ENCODE peak calls at places on chromosomes 1 and 21, in ten cellular contexts. F, Y, E, C, U, O, N, B, R and X are unnamed samples.

GRCh38 chr1:151314137-151314875 is 12.9 kb downstream of the PI4KB start:
- DNase-seq in F (peak; percentile 51), Y (no peak), E (peak; percentile 15), C (peak; percentile 78), U (no peak), O (peak; percentile 96), N (peak; percentile 32), B (peak; percentile 52), R (peak; percentile 85), X (no peak)

GRCh38 chr1:112686417-112686816 is 12.0 kb downstream of the MOV10 start:
- DNase-seq in F (no peak), Y (no peak), E (no peak), C (no peak), U (no peak), O (peak; percentile 52), N (no peak), B (peak; percentile 63), R (no peak), X (no peak)

GRCh38 chr1:224619209-224619608 is 3.1 kb downstream of the CNIH3 start:
- DNase-seq in F (no peak), Y (no peak), E (no peak), C (no peak), U (no peak), O (no peak), N (no peak), B (no peak), R (no peak), X (no peak)

GRCh38 chr21:14736162-14736561 is 190.0 kb upstream of the SAMSN1 start:
- DNase-seq in F (no peak), Y (no peak), E (no peak), C (no peak), U (no peak), O (no peak), N (no peak), B (no peak), R (no peak), X (no peak)

GRCh38 chr1:184150776-184151531 is 99.4 kb downstream of the TSEN15 start:
- DNase-seq in F (no peak), Y (no peak), E (no peak), C (no peak), U (no peak), O (peak; percentile 48), N (no peak), B (no peak), R (peak; percentile 42), X (no peak)

GRCh38 chr1:152380932-152381331 is 21.1 kb upstream of the FLG2 start:
- DNase-seq in F (no peak), Y (no peak), E (no peak), C (no peak), U (no peak), O (no peak), N (no peak), B (no peak), R (no peak), X (no peak)

GRCh38 chr1:213697192-213697802 is 290.5 kb upstream of the PROX1 start:
- DNase-seq in F (no peak), Y (no peak), E (no peak), C (no peak), U (no peak), O (no peak), N (no peak), B (no peak), R (no peak), X (no peak)

GRCh38 chr21:28769683-28770082 is 223.0 kb downstream of the LTN1 start:
- DNase-seq in F (no peak), Y (no peak), E (no peak), C (no peak), U (no peak), O (peak; percentile 63), N (peak; percentile 16), B (no peak), R (no peak), X (no peak)

GRCh38 chr1:230869499-230869898 is 1.2 kb upstream of the C1orf198 start:
- DNase-seq in F (no peak), Y (no peak), E (no peak), C (no peak), U (no peak), O (peak; percentile 69), N (no peak), B (no peak), R (no peak), X (no peak)
- H3K4me3 ChIP-seq in F (peak overlapping the region; percentile 85), Y (peak overlapping the region; percentile 79), E (peak overlapping the region; percentile 62), C (no peak overlapping the region), U (no peak overlapping the region), O (peak overlapping the region; percentile 62), N (no peak overlapping the region), B (no peak overlapping the region), R (peak overlapping the region; percentile 85), X (no peak overlapping the region)

DNA sequence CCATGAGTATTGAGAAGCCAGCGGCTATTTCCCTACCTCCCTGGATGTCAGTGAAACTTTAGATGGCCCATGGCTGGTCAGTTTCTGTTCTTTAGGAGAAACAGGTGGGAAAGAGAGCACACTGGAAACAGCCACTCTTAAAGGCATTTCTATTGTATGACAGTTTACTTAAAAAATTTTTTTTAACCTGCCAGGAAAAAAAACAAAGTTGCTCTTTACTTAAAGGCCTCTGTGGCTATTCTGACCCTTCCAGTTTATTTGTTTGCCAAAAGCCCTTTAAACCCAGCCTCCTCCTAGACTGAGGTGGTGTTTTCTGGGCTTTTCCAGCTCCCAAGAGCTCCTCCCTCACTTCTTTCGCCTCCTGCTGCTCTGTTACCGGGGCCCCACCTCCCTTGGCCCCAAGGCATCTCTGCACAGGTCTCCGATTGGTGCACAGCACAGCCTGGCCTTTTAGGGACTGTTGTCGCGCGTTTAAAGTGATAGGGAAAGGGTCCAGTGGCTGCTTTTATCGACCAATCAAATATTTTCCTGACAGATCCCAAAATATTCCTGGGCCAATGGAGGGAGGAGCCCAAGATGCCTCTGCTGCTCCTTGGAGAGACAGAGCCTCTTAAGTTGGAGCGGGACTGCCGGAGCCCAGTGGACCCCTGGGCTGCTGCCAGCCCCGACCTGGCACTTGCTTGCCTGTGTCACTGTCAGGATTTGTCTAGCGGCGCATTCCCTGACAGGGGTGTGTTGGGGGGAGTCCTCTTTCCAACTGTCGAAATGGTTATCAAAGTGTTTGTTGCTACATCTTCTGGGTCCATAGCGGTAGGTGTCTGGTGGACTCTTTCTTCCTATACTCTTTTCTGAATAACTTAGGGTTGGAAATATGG is at the start of gene SH3BGR:
- DNase-seq in F (peak; percentile 69), Y (peak; percentile 92), E (no peak), C (peak; percentile 80), U (no peak), O (peak; percentile 30), N (no peak), B (peak; percentile 37), R (peak; percentile 70), X (no peak)
- H3K4me3 ChIP-seq in F (peak within 1 kb of the TSS; percentile 40), Y (peak within 1 kb of the TSS; percentile 62), E (no peak within 1 kb of the TSS), C (peak within 1 kb of the TSS; percentile 41), U (no peak within 1 kb of the TSS), O (no peak within 1 kb of the TSS), N (no peak within 1 kb of the TSS), B (peak within 1 kb of the TSS; percentile 11), R (peak within 1 kb of the TSS; percentile 75), X (no peak within 1 kb of the TSS)

DNA sequence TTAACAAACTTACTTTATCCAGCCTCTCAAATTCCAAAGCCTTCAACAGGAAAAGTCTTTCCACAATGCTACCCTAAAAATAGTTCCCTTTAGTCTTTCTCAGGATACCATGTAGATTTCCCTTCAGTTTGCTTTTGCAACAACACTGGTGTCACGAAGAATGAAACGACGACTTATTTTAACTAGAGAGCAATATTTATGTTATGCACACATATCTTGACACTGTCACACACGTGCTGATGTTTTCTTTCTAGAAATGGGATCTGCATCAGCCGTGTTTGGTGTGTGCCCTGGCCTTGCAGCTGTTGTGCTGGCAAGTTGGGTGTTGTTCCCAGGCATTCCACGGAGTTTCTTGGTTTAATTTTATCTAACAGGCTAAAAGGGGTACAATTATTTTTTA is 75.5 kb downstream of the SIPA1L2 start:
- DNase-seq in F (no peak), Y (peak; percentile 33), E (no peak), C (no peak), U (no peak), O (no peak), N (no peak), B (no peak), R (no peak), X (no peak)
- H3K4me3 ChIP-seq in F (no peak overlapping the region), Y (peak overlapping the region; percentile 67), E (no peak overlapping the region), C (no peak overlapping the region), U (no peak overlapping the region), O (no peak overlapping the region), N (no peak overlapping the region), B (no peak overlapping the region), R (peak overlapping the region; percentile 24), X (no peak overlapping the region)

GRCh38 chr1:26745191-26745590 is 42.6 kb upstream of the PIGV start:
- DNase-seq in F (no peak), Y (no peak), E (no peak), C (no peak), U (no peak), O (no peak), N (no peak), B (no peak), R (no peak), X (no peak)

GRCh38 chr1:26747048-26747447 is 40.7 kb upstream of the PIGV start:
- DNase-seq in F (no peak), Y (no peak), E (no peak), C (no peak), U (no peak), O (no peak), N (no peak), B (no peak), R (no peak), X (no peak)

GRCh38 chr1:26740958-26741357 is 45.1 kb downstream of the ARID1A start:
- DNase-seq in F (no peak), Y (no peak), E (no peak), C (no peak), U (no peak), O (no peak), N (no peak), B (no peak), R (no peak), X (no peak)

GRCh38 chr1:26743426-26744059 is 44.2 kb upstream of the PIGV start:
- DNase-seq in F (no peak), Y (no peak), E (no peak), C (no peak), U (no peak), O (no peak), N (no peak), B (no peak), R (no peak), X (no peak)

GRCh38 chr1:26744075-26744958 is 43.4 kb upstream of the PIGV start:
- DNase-seq in F (peak; percentile 79), Y (peak; percentile 81), E (peak; percentile 37), C (peak; percentile 92), U (peak; percentile 87), O (peak; percentile 82), N (no peak), B (peak; percentile 89), R (peak; percentile 54), X (peak; percentile 57)
- H3K4me3 ChIP-seq in F (peak overlapping the region; percentile 11), Y (no peak overlapping the region), E (no peak overlapping the region), C (no peak overlapping the region), U (peak overlapping the region; percentile 37), O (no peak overlapping the region), N (no peak overlapping the region), B (no peak overlapping the region), R (no peak overlapping the region), X (peak overlapping the region; percentile 2)